ENCODE peak calls at places on chromosomes 6 and 20, in four cellular contexts. G is WERI-Rb-1, I is MG63, V is brain microvascular endothelial cell. J is an unnamed sample. For H3K27me3, the result is how much of the 10 kb centered on the place peaks cover.

GRCh38 chr6:113082691-113083090 is 735.6 kb downstream of the RFPL4B start:
- DNase-seq in I (no peak), G (no peak), V (peak), J (peak)

GRCh38 chr20:58853976-58854637 is 1.6 kb downstream of the GNAS start:
- DNase-seq in V (no peak), I (no peak), G (no peak), J (no peak)

GRCh38 chr6:70520575-70520974 is 46.2 kb upstream of the SDHAF4 start:
- DNase-seq in V (no peak), G (no peak), I (no peak), J (no peak)

GRCh38 chr6:70547313-70547712 is 19.4 kb upstream of the SDHAF4 start:
- DNase-seq in V (no peak), G (no peak), I (no peak), J (no peak)

GRCh38 chr6:83006270-83006905 is 59.3 kb downstream of the UBE3D start:
- DNase-seq in I (no peak), V (no peak), G (no peak), J (no peak)

GRCh38 chr20:59165794-59166709 is 2.4 kb downstream of the ZNF831 start:
- DNase-seq in G (no peak), I (no peak), V (no peak), J (no peak)

GRCh38 chr6:94005835-94006234 is 586.5 kb upstream of the EPHA7 start:
- DNase-seq in I (no peak), V (no peak), G (no peak), J (no peak)

GRCh38 chr6:33607784-33608161 is 13.3 kb upstream of the ITPR3 start:
- DNase-seq in I (no peak), G (no peak), V (no peak), J (no peak)

GRCh38 chr20:2006452-2007381 is 12.9 kb upstream of the PDYN start:
- DNase-seq in G (peak), I (peak), V (peak), J (peak)

GRCh38 chr6:117143647-117144046 is 121.7 kb upstream of the VGLL2 start:
- DNase-seq in I (no peak), V (no peak), G (no peak), J (no peak)

GRCh38 chr20:17520583-17520982 is 10.6 kb downstream of the BFSP1 start:
- DNase-seq in I (no peak), V (no peak), G (no peak), J (no peak)

GRCh38 chr6:149489967-149490366 is 5.2 kb upstream of the ZC3H12D start:
- DNase-seq in V (no peak), I (no peak), G (no peak), J (no peak)

GRCh38 chr20:25860531-25861150 is 164.0 kb upstream of the ZNF337 start:
- DNase-seq in I (no peak), V (no peak), G (no peak), J (no peak)

GRCh38 chr6:27478706-27479318 is 5.9 kb upstream of the ZNF184 start:
- DNase-seq in G (peak), I (peak), V (peak), J (peak)

GRCh38 chr6:68634503-68635411 is at the start of gene ADGRB3:
- DNase-seq in I (peak), V (peak), G (peak), J (peak)

GRCh38 chr20:48908661-48909316 is 12.7 kb upstream of the ARFGEF2 start:
- DNase-seq in I (no peak), V (no peak), G (no peak), J (no peak)

GRCh38 chr6:84882768-84883766 is 118.7 kb upstream of the TBX18 start:
- DNase-seq in G (no peak), I (no peak), V (peak), J (no peak)

GRCh38 chr20:38357653-38358207 is 11.4 kb downstream of the LBP start:
- DNase-seq in G (no peak), V (peak), I (peak), J (no peak)

GRCh38 chr6:16216501-16217155 is 21.8 kb upstream of the GMPR start:
- DNase-seq in G (no peak), V (no peak), I (no peak), J (no peak)

GRCh38 chr20:11235058-11235457 is 561.3 kb upstream of the JAG1 start:
- DNase-seq in V (peak), I (peak), G (no peak), J (peak)

GRCh38 chr20:33352258-33353012 is 48.9 kb downstream of the CDK5RAP1 start:
- DNase-seq in G (no peak), V (no peak), I (no peak), J (no peak)

GRCh38 chr20:41308726-41309413 is 8.7 kb downstream of the ZHX3 start:
- DNase-seq in I (no peak), G (no peak), V (no peak), J (no peak)

GRCh38 chr6:81793811-81794210 is 41.3 kb upstream of the TENT5A start:
- DNase-seq in V (peak), G (no peak), I (no peak), J (no peak)

GRCh38 chr6:11616200-11616611 is 78.7 kb downstream of the TMEM170B start:
- DNase-seq in I (peak), G (no peak), V (peak), J (peak)

GRCh38 chr6:112502348-112503130 is 155.4 kb downstream of the RFPL4B start:
- DNase-seq in G (no peak), I (no peak), V (no peak), J (no peak)

GRCh38 chr6:24272148-24272547 is 85.7 kb downstream of the DCDC2 start:
- DNase-seq in I (no peak), V (no peak), G (no peak), J (no peak)

GRCh38 chr6:158795516-158795915 is 23.7 kb downstream of the EZR start:
- DNase-seq in I (no peak), G (no peak), V (no peak), J (no peak)

GRCh38 chr20:57860576-57860975 is 150.8 kb upstream of the PMEPA1 start:
- DNase-seq in I (no peak), V (no peak), G (no peak), J (peak)

GRCh38 chr6:1913572-1913971 is 303.9 kb downstream of the FOXC1 start:
- DNase-seq in G (no peak), V (no peak), I (no peak), J (no peak)
- H3K27me3 ChIP-seq in G (under half), V (under half), I (under half), J (under half)

DNA sequence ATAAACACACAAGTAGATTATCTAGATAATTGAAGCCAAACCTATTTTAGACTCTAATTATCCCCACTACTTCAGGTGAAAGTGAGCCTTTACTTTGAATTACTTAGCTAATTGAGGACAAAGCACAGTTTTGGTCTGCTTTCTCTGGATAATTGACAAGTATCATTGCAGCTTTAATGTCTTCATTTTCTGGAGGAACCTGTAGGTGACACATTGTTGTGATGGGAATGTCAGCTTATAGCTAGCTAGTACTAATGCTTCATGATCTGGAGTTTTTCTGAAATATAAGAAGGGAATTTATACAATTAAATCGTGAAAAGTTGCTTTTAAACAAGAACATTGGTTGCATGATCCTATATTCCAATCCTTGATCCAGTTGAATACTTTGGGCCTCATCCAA is 319.3 kb upstream of the CITED2 start:
- DNase-seq in I (no peak), V (no peak), G (no peak), J (no peak)
- H3K27me3 ChIP-seq in I (under half), V (under half), G (under half), J (under half)

DNA sequence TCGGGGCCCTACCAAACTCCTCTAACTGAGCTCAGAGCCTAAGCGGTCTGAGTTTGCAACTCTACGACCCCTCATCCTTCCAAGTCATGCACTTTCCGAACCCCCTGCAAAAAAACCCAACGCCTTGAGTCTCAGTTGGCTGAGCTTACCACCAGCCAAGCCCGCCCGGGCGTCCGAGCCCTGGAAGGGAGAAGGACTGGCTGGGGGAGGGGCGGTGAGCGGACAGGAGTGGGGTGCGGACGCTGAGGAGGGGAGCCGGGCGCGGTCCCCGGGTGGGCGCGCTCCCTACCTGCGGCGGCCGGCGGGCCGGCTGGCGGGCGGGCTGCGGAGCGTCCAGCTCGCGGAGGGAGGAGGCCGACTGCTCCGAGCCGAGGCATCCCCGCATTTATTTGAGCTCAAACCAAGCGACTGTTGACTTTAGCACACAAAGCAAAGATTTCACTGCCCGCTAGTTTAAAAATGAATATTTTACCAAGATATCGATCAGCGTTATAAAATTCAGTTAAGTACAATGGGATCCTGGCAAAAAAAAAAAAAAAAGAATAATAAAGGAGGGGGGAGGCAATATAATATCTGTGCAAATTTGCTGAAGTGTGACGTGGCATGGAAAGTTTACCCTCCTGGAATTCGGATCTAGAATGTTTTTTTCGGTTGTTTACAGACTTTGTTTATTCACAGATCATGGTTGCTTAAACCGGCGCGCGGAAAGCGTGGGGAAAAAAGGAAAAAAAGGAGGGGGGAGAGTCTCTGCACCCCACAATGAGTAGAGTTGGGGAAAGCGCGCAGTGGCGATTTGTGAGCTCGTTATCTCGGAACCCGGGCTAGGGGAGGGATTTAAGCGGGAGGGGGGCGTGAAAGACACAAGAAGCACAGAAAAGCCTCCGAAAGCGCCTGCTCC is 5.9 kb downstream of the FOXA2 start:
- DNase-seq in I (no peak), G (no peak), V (no peak), J (no peak)
- H3K27me3 ChIP-seq in I (under half), G (half or more), V (half or more), J (under half)

GRCh38 chr20:62706857-62707256 is 1.8 kb upstream of the NTSR1 start:
- DNase-seq in G (no peak), I (no peak), V (no peak), J (no peak)

GRCh38 chr20:62706344-62706743 is 2.3 kb upstream of the NTSR1 start:
- DNase-seq in G (no peak), V (no peak), I (no peak), J (no peak)

GRCh38 chr20:62708591-62709536 is at the start of gene NTSR1:
- DNase-seq in I (peak), V (no peak), G (no peak), J (no peak)

GRCh38 chr20:62707981-62708521 is 585 bp upstream of the NTSR1 start:
- DNase-seq in I (peak), G (peak), V (no peak), J (no peak)

DNA sequence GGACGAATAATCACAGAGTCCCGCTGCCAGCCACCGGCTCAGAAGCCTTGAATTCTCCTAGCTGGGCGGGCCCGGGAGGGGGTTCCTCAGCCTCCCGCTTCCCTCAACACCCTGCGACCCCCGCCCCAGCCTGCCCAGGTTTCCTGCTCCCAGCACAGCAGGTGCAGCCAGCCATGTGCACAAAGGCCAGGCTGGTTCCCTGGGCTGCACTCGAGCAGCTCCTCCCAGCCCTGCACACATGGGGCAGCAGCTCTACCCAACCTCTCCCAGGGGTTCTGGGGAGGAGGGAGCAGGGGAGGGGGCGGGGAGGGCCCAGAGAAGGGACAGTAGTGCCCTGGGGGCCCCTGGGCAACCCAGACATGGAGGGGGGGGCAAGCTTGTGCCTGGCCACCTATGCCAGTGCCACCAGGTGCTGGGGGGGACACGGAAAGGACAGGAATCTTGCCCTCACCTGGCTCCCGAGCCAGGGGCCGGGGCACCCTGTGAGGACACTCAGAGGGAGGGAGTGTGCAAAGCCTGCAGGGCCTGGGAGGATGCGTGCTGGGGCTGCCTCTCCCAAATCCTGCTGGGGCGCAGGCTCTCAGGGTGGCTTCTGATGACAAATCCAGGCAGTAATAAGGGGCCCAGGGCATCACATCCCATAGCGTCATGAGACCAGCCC is 1.2 kb upstream of the NTSR1 start:
- DNase-seq in I (no peak), G (no peak), V (no peak), J (no peak)
- H3K27me3 ChIP-seq in I (under half), G (under half), V (under half), J (under half)

GRCh38 chr20:22560817-22561216 is 23.6 kb downstream of the FOXA2 start:
- DNase-seq in I (no peak), G (no peak), V (no peak), J (peak)

GRCh38 chr20:22562620-22563019 is 21.8 kb downstream of the FOXA2 start:
- DNase-seq in V (no peak), G (no peak), I (no peak), J (no peak)

GRCh38 chr20:22559711-22560305 is 24.6 kb downstream of the FOXA2 start:
- DNase-seq in G (no peak), V (no peak), I (no peak), J (no peak)

GRCh38 chr20:22561965-22562581 is 22.3 kb downstream of the FOXA2 start:
- DNase-seq in V (no peak), I (no peak), G (no peak), J (no peak)

GRCh38 chr20:22563062-22563965 is 21.1 kb downstream of the FOXA2 start:
- DNase-seq in V (no peak), I (no peak), G (no peak), J (no peak)
- H3K27me3 ChIP-seq in V (half or more), I (under half), G (half or more), J (under half)

GRCh38 chr20:21526776-21527175 is 12.9 kb upstream of the NKX2-2 start:
- DNase-seq in I (no peak), G (no peak), V (no peak), J (no peak)

GRCh38 chr20:21521596-21522478 is 8.0 kb upstream of the NKX2-2 start:
- DNase-seq in I (no peak), V (no peak), G (no peak), J (no peak)

GRCh38 chr20:21523398-21523868 is 9.6 kb upstream of the NKX2-2 start:
- DNase-seq in G (no peak), V (no peak), I (no peak), J (no peak)

GRCh38 chr20:21522479-21523397 is 8.9 kb upstream of the NKX2-2 start:
- DNase-seq in V (no peak), I (peak), G (no peak), J (no peak)

DNA sequence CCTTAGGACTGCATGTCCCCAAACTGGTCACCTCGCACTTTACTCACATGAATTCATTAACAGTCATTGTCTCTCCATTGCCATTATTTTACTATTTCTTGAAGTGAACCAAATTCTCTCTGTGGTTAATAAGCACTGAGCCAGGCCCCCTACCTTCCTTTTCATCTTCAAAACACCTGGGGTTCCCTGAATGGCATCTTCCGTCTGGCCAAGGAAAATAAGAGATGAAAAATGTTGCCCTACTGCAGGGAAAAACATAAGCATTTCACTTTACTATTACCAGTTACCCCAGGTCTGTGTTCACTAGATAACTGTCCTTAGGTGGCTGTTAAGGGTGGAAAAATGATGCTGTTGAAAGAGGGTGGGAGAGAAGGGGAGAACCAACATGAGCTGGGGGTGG is 10.0 kb upstream of the NKX2-2 start:
- DNase-seq in I (no peak), G (no peak), V (no peak), J (no peak)
- H3K27me3 ChIP-seq in I (under half), G (half or more), V (half or more), J (under half)

GRCh38 chr6:395432-396125 is 4.0 kb downstream of the IRF4 start:
- DNase-seq in I (no peak), V (no peak), G (no peak), J (no peak)

GRCh38 chr6:398065-398464 is 6.5 kb downstream of the IRF4 start:
- DNase-seq in G (no peak), I (no peak), V (no peak), J (no peak)

GRCh38 chr6:397604-398003 is 6.1 kb downstream of the IRF4 start:
- DNase-seq in V (no peak), G (no peak), I (no peak), J (no peak)

GRCh38 chr6:396126-396520 is 4.6 kb downstream of the IRF4 start:
- DNase-seq in I (no peak), G (no peak), V (no peak), J (no peak)

DNA sequence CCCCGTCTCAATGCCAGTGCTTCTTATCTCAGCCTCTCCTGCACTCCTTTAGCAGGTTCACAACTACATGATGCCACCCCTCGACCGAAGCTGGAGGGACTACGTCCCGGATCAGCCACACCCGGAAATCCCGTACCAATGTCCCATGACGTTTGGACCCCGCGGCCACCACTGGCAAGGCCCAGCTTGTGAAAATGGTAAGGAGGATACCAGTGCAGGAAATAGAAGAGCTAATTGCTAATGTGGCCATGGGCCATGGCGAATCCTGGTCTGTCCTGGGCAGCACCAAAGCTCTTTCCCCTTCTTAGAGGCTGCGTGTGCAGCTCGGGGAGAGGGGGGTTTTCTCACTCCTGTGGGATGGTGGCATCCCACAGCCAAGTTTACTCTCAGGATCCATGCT is 5.5 kb downstream of the IRF4 start:
- DNase-seq in I (no peak), V (no peak), G (no peak), J (no peak)
- H3K27me3 ChIP-seq in I (under half), V (under half), G (half or more), J (under half)

GRCh38 chr6:43277083-43277642 is 20.9 kb upstream of the SLC22A7 start:
- DNase-seq in G (no peak), V (no peak), I (no peak), J (no peak)
- H3K27me3 ChIP-seq in G (under half), V (under half), I (under half), J (under half)

J was measured in SJCRH30.